ENCODE peak calls at places on chromosomes 1 and 21, in five cellular contexts. U is neural progenitor cell, Y is pulmonary artery endothelial cell, I is amygdala, Q is breast epithelium. N is an unnamed sample.

GRCh38 chr1:28591708-28592313 is at the start of gene RAB42:
- DNase-seq in U (peak), Y (no peak), I (no peak), Q (no peak), N (no peak)

GRCh38 chr1:97947751-97948150 is 26.9 kb upstream of the DPYD start:
- DNase-seq in U (no peak), Y (no peak), I (no peak), Q (no peak), N (no peak)

GRCh38 chr1:84192681-84193080 is 48.6 kb downstream of the PRKACB start:
- DNase-seq in U (no peak), Y (no peak), I (no peak), Q (no peak), N (no peak)

GRCh38 chr1:19797827-19798226 is 1.9 kb downstream of the TMCO4 start:
- DNase-seq in U (no peak), Y (no peak), I (no peak), Q (no peak), N (no peak)

GRCh38 chr1:12246584-12246983 is 16.8 kb downstream of the VPS13D start:
- DNase-seq in U (no peak), Y (no peak), I (no peak), Q (no peak), N (no peak)

GRCh38 chr21:37331411-37331810 is 35.2 kb upstream of the DYRK1A start:
- DNase-seq in U (no peak), Y (no peak), I (no peak), Q (no peak), N (no peak)

GRCh38 chr1:89715677-89716076 is 82.8 kb downstream of the LRRC8C start:
- DNase-seq in U (no peak), Y (no peak), I (no peak), Q (no peak), N (no peak)

GRCh38 chr1:100868364-100868995 is 26.2 kb downstream of the EXTL2 start:
- DNase-seq in U (peak), Y (peak), I (no peak), Q (no peak), N (no peak)

GRCh38 chr1:41710980-41711379 is 207.7 kb downstream of the HIVEP3 start:
- DNase-seq in U (no peak), Y (no peak), I (no peak), Q (no peak), N (no peak)

GRCh38 chr1:168428063-168428731 is 115.6 kb downstream of the XCL2 start:
- DNase-seq in U (no peak), Y (no peak), I (no peak), Q (no peak), N (no peak)

GRCh38 chr1:24558902-24559791 is 3.3 kb downstream of the NCMAP start:
- DNase-seq in U (peak), Y (no peak), I (peak), Q (peak), N (peak)